ENCODE peak calls at places on chromosomes 12 and 14, in five cellular contexts. One of them, this sample, is unnamed.

GRCh38 chr14:23438130-23438893 is 2.9 kb upstream of the MYH7 start:
- DNase-seq in CD4-positive, alpha-beta memory T cell: no peak
- DNase-seq in naive thymus-derived CD4-positive, alpha-beta T cell: no peak
- DNase-seq in transverse colon: no peak
- DNase-seq in A549: no peak
- DNase-seq in this sample: no peak

GRCh38 chr14:49975799-49976198 is 82.9 kb downstream of the ARF6 start:
- DNase-seq in A549: peak; percentile 60
- DNase-seq in naive thymus-derived CD4-positive, alpha-beta T cell: no peak
- DNase-seq in transverse colon: peak; percentile 68
- DNase-seq in CD4-positive, alpha-beta memory T cell: no peak
- DNase-seq in this sample: no peak

GRCh38 chr12:75908961-75909699 is 122.4 kb downstream of the PHLDA1 start:
- DNase-seq in transverse colon: peak; percentile 37
- DNase-seq in A549: peak; percentile 71
- DNase-seq in naive thymus-derived CD4-positive, alpha-beta T cell: no peak
- DNase-seq in CD4-positive, alpha-beta memory T cell: no peak
- DNase-seq in this sample: no peak

GRCh38 chr14:49934638-49935037 is 41.8 kb downstream of the ARF6 start:
- DNase-seq in CD4-positive, alpha-beta memory T cell: no peak
- DNase-seq in transverse colon: no peak
- DNase-seq in naive thymus-derived CD4-positive, alpha-beta T cell: no peak
- DNase-seq in A549: no peak
- DNase-seq in this sample: no peak

GRCh38 chr12:9925746-9926393 is 6.3 kb downstream of the CLEC2A start:
- DNase-seq in CD4-positive, alpha-beta memory T cell: peak; percentile 50
- DNase-seq in transverse colon: no peak
- DNase-seq in A549: peak; percentile 50
- DNase-seq in naive thymus-derived CD4-positive, alpha-beta T cell: peak; percentile 51
- DNase-seq in this sample: no peak

GRCh38 chr12:27844427-27845090 is 64.5 kb upstream of the MANSC4 start:
- DNase-seq in CD4-positive, alpha-beta memory T cell: no peak
- DNase-seq in transverse colon: no peak
- DNase-seq in A549: no peak
- DNase-seq in naive thymus-derived CD4-positive, alpha-beta T cell: no peak
- DNase-seq in this sample: no peak

GRCh38 chr12:20646239-20646827 is 48.8 kb upstream of the SLCO1C1 start:
- DNase-seq in CD4-positive, alpha-beta memory T cell: no peak
- DNase-seq in A549: peak; percentile 70
- DNase-seq in naive thymus-derived CD4-positive, alpha-beta T cell: no peak
- DNase-seq in transverse colon: no peak
- DNase-seq in this sample: no peak

GRCh38 chr14:101731187-101732080 is 30.1 kb upstream of the PPP2R5C start:
- DNase-seq in naive thymus-derived CD4-positive, alpha-beta T cell: peak; percentile 68
- DNase-seq in A549: peak; percentile 86
- DNase-seq in transverse colon: peak; percentile 92
- DNase-seq in CD4-positive, alpha-beta memory T cell: peak; percentile 88
- DNase-seq in this sample: peak; percentile 35

GRCh38 chr14:73236157-73236556 is 1.1 kb upstream of the PAPLN start:
- DNase-seq in transverse colon: no peak
- DNase-seq in naive thymus-derived CD4-positive, alpha-beta T cell: no peak
- DNase-seq in A549: no peak
- DNase-seq in CD4-positive, alpha-beta memory T cell: no peak
- DNase-seq in this sample: no peak

GRCh38 chr12:11814362-11814761 is 164.9 kb downstream of the ETV6 start:
- DNase-seq in naive thymus-derived CD4-positive, alpha-beta T cell: no peak
- DNase-seq in A549: no peak
- DNase-seq in CD4-positive, alpha-beta memory T cell: no peak
- DNase-seq in transverse colon: no peak
- DNase-seq in this sample: no peak

GRCh38 chr14:72432748-72433147 is 461.2 kb downstream of the DPF3 start:
- DNase-seq in CD4-positive, alpha-beta memory T cell: no peak
- DNase-seq in naive thymus-derived CD4-positive, alpha-beta T cell: no peak
- DNase-seq in A549: no peak
- DNase-seq in transverse colon: no peak
- DNase-seq in this sample: no peak

GRCh38 chr12:43109626-43110345 is 442.2 kb downstream of the ADAMTS20 start:
- DNase-seq in CD4-positive, alpha-beta memory T cell: no peak
- DNase-seq in transverse colon: no peak
- DNase-seq in A549: no peak
- DNase-seq in naive thymus-derived CD4-positive, alpha-beta T cell: no peak
- DNase-seq in this sample: no peak

GRCh38 chr14:102088012-102088792 is 1.4 kb upstream of the HSP90AA1 start:
- DNase-seq in A549: no peak
- DNase-seq in transverse colon: peak; percentile 56
- DNase-seq in naive thymus-derived CD4-positive, alpha-beta T cell: peak; percentile 34
- DNase-seq in CD4-positive, alpha-beta memory T cell: peak; percentile 41
- DNase-seq in this sample: no peak

GRCh38 chr14:41782488-41782887 is 175.8 kb downstream of the LRFN5 start:
- DNase-seq in transverse colon: no peak
- DNase-seq in naive thymus-derived CD4-positive, alpha-beta T cell: no peak
- DNase-seq in CD4-positive, alpha-beta memory T cell: no peak
- DNase-seq in A549: no peak
- DNase-seq in this sample: no peak

GRCh38 chr12:112537710-112538396 is 119.1 kb downstream of the PTPN11 start:
- DNase-seq in CD4-positive, alpha-beta memory T cell: no peak
- DNase-seq in A549: peak; percentile 23
- DNase-seq in transverse colon: no peak
- DNase-seq in naive thymus-derived CD4-positive, alpha-beta T cell: no peak
- DNase-seq in this sample: no peak

GRCh38 chr12:42086021-42086420 is 58.7 kb downstream of the GXYLT1 start:
- DNase-seq in transverse colon: no peak
- DNase-seq in A549: no peak
- DNase-seq in CD4-positive, alpha-beta memory T cell: no peak
- DNase-seq in naive thymus-derived CD4-positive, alpha-beta T cell: no peak
- DNase-seq in this sample: no peak

GRCh38 chr14:94540031-94540794 is 21.0 kb upstream of the SERPINA4 start:
- DNase-seq in A549: peak; percentile 27
- DNase-seq in CD4-positive, alpha-beta memory T cell: no peak
- DNase-seq in naive thymus-derived CD4-positive, alpha-beta T cell: no peak
- DNase-seq in transverse colon: no peak
- DNase-seq in this sample: no peak

GRCh38 chr14:95255487-95255886 is 64.2 kb downstream of the CLMN start:
- DNase-seq in naive thymus-derived CD4-positive, alpha-beta T cell: no peak
- DNase-seq in A549: peak; percentile 83
- DNase-seq in CD4-positive, alpha-beta memory T cell: no peak
- DNase-seq in transverse colon: peak; percentile 91
- DNase-seq in this sample: no peak

GRCh38 chr14:85317491-85318021 is 212.4 kb upstream of the FLRT2 start:
- DNase-seq in CD4-positive, alpha-beta memory T cell: no peak
- DNase-seq in A549: no peak
- DNase-seq in transverse colon: no peak
- DNase-seq in naive thymus-derived CD4-positive, alpha-beta T cell: no peak
- DNase-seq in this sample: no peak

GRCh38 chr12:49947593-49948226 is 2.8 kb upstream of the AQP2 start:
- DNase-seq in CD4-positive, alpha-beta memory T cell: no peak
- DNase-seq in transverse colon: no peak
- DNase-seq in naive thymus-derived CD4-positive, alpha-beta T cell: no peak
- DNase-seq in A549: no peak
- DNase-seq in this sample: no peak

GRCh38 chr12:48890657-48891418 is 25.2 kb upstream of the RND1 start:
- DNase-seq in naive thymus-derived CD4-positive, alpha-beta T cell: peak; percentile 73
- DNase-seq in A549: peak; percentile 80
- DNase-seq in CD4-positive, alpha-beta memory T cell: peak; percentile 64
- DNase-seq in transverse colon: peak; percentile 82
- DNase-seq in this sample: peak; percentile 76

GRCh38 chr14:91413547-91414474 is 3.8 kb downstream of the CCDC88C start:
- DNase-seq in A549: no peak
- DNase-seq in naive thymus-derived CD4-positive, alpha-beta T cell: no peak
- DNase-seq in CD4-positive, alpha-beta memory T cell: peak; percentile 50
- DNase-seq in transverse colon: peak; percentile 80
- DNase-seq in this sample: peak; percentile 48

GRCh38 chr12:124742111-124742510 is 121.6 kb downstream of the SCARB1 start:
- DNase-seq in naive thymus-derived CD4-positive, alpha-beta T cell: no peak
- DNase-seq in transverse colon: no peak
- DNase-seq in A549: no peak
- DNase-seq in CD4-positive, alpha-beta memory T cell: no peak
- DNase-seq in this sample: no peak

GRCh38 chr12:124742702-124743101 is 121.0 kb downstream of the SCARB1 start:
- DNase-seq in naive thymus-derived CD4-positive, alpha-beta T cell: no peak
- DNase-seq in A549: no peak
- DNase-seq in CD4-positive, alpha-beta memory T cell: no peak
- DNase-seq in transverse colon: no peak
- DNase-seq in this sample: no peak

GRCh38 chr12:124739953-124740561 is 123.6 kb downstream of the SCARB1 start:
- DNase-seq in transverse colon: no peak
- DNase-seq in A549: peak; percentile 48
- DNase-seq in CD4-positive, alpha-beta memory T cell: no peak
- DNase-seq in naive thymus-derived CD4-positive, alpha-beta T cell: no peak
- DNase-seq in this sample: no peak

GRCh38 chr12:124740691-124741137 is 123.0 kb downstream of the SCARB1 start:
- DNase-seq in transverse colon: peak; percentile 50
- DNase-seq in naive thymus-derived CD4-positive, alpha-beta T cell: no peak
- DNase-seq in CD4-positive, alpha-beta memory T cell: no peak
- DNase-seq in A549: peak; percentile 55
- DNase-seq in this sample: peak; percentile 33

GRCh38 chr12:124741211-124741610 is 122.5 kb downstream of the SCARB1 start:
- DNase-seq in CD4-positive, alpha-beta memory T cell: no peak
- DNase-seq in naive thymus-derived CD4-positive, alpha-beta T cell: no peak
- DNase-seq in transverse colon: no peak
- DNase-seq in A549: no peak
- DNase-seq in this sample: no peak
- H3K27ac ChIP-seq in CD4-positive, alpha-beta memory T cell: no peak overlapping the region
- H3K27ac ChIP-seq in naive thymus-derived CD4-positive, alpha-beta T cell: no peak overlapping the region
- H3K27ac ChIP-seq in transverse colon: peak overlapping the region; percentile 79
- H3K27ac ChIP-seq in A549: peak overlapping the region; percentile 31
- H3K27ac ChIP-seq in this sample: peak overlapping the region; percentile 2

GRCh38 chr12:54415223-54415929 is 3.7 kb downstream of the ITGA5 start:
- DNase-seq in naive thymus-derived CD4-positive, alpha-beta T cell: no peak
- DNase-seq in transverse colon: no peak
- DNase-seq in CD4-positive, alpha-beta memory T cell: no peak
- DNase-seq in A549: no peak
- DNase-seq in this sample: no peak
- H3K27ac ChIP-seq in naive thymus-derived CD4-positive, alpha-beta T cell: peak overlapping the region; percentile 96
- H3K27ac ChIP-seq in transverse colon: peak overlapping the region; percentile 85
- H3K27ac ChIP-seq in CD4-positive, alpha-beta memory T cell: peak overlapping the region; percentile 91
- H3K27ac ChIP-seq in A549: no peak overlapping the region
- H3K27ac ChIP-seq in this sample: no peak overlapping the region

GRCh38 chr12:115835445-115835844 is 442.0 kb downstream of the MED13L start:
- DNase-seq in A549: no peak
- DNase-seq in transverse colon: no peak
- DNase-seq in CD4-positive, alpha-beta memory T cell: no peak
- DNase-seq in naive thymus-derived CD4-positive, alpha-beta T cell: no peak
- DNase-seq in this sample: no peak

GRCh38 chr12:115840159-115840558 is 437.3 kb downstream of the MED13L start:
- DNase-seq in A549: peak; percentile 94
- DNase-seq in CD4-positive, alpha-beta memory T cell: no peak
- DNase-seq in naive thymus-derived CD4-positive, alpha-beta T cell: no peak
- DNase-seq in transverse colon: no peak
- DNase-seq in this sample: no peak

GRCh38 chr12:115838952-115839351 is 438.5 kb downstream of the MED13L start:
- DNase-seq in CD4-positive, alpha-beta memory T cell: no peak
- DNase-seq in transverse colon: no peak
- DNase-seq in naive thymus-derived CD4-positive, alpha-beta T cell: no peak
- DNase-seq in A549: no peak
- DNase-seq in this sample: no peak

GRCh38 chr12:115833704-115834103 is 443.8 kb downstream of the MED13L start:
- DNase-seq in CD4-positive, alpha-beta memory T cell: no peak
- DNase-seq in naive thymus-derived CD4-positive, alpha-beta T cell: no peak
- DNase-seq in A549: no peak
- DNase-seq in transverse colon: no peak
- DNase-seq in this sample: no peak

DNA sequence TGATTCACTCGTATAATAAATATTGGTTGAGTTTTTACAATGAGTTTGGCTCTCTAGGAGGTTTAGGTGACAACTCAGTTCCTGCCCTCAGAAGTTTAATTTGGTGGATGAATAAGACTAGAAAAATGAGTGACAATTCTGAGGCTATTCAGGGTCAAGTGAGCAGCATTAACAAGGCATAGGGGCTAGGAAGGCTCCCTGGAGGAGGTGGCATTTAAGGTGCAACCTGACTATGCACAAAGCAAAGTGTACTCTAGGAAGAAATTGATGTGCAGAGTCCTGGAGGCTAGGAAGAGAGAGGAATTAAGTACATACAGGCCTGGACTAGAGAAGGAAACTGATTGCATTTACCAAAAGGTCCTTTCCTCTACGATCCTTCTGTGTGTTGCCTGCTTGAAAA is 440.3 kb downstream of the MED13L start:
- DNase-seq in naive thymus-derived CD4-positive, alpha-beta T cell: no peak
- DNase-seq in A549: no peak
- DNase-seq in transverse colon: no peak
- DNase-seq in CD4-positive, alpha-beta memory T cell: no peak
- DNase-seq in this sample: no peak
- H3K27ac ChIP-seq in naive thymus-derived CD4-positive, alpha-beta T cell: no peak overlapping the region
- H3K27ac ChIP-seq in A549: peak overlapping the region; percentile 92
- H3K27ac ChIP-seq in transverse colon: no peak overlapping the region
- H3K27ac ChIP-seq in CD4-positive, alpha-beta memory T cell: no peak overlapping the region
- H3K27ac ChIP-seq in this sample: no peak overlapping the region

GRCh38 chr12:128021561-128021960 is 245.4 kb upstream of the TMEM132C start:
- DNase-seq in A549: no peak
- DNase-seq in transverse colon: no peak
- DNase-seq in naive thymus-derived CD4-positive, alpha-beta T cell: no peak
- DNase-seq in CD4-positive, alpha-beta memory T cell: no peak
- DNase-seq in this sample: no peak
- H3K27ac ChIP-seq in A549: no peak overlapping the region
- H3K27ac ChIP-seq in transverse colon: no peak overlapping the region
- H3K27ac ChIP-seq in naive thymus-derived CD4-positive, alpha-beta T cell: no peak overlapping the region
- H3K27ac ChIP-seq in CD4-positive, alpha-beta memory T cell: no peak overlapping the region
- H3K27ac ChIP-seq in this sample: no peak overlapping the region

GRCh38 chr12:51672334-51672733 is 81.3 kb downstream of the SCN8A start:
- DNase-seq in naive thymus-derived CD4-positive, alpha-beta T cell: no peak
- DNase-seq in transverse colon: no peak
- DNase-seq in A549: no peak
- DNase-seq in CD4-positive, alpha-beta memory T cell: no peak
- DNase-seq in this sample: no peak
- H3K27ac ChIP-seq in naive thymus-derived CD4-positive, alpha-beta T cell: no peak overlapping the region
- H3K27ac ChIP-seq in transverse colon: no peak overlapping the region
- H3K27ac ChIP-seq in A549: no peak overlapping the region
- H3K27ac ChIP-seq in CD4-positive, alpha-beta memory T cell: no peak overlapping the region
- H3K27ac ChIP-seq in this sample: no peak overlapping the region

GRCh38 chr14:99190696-99191662 is 81.0 kb downstream of the BCL11B start:
- DNase-seq in CD4-positive, alpha-beta memory T cell: peak; percentile 51
- DNase-seq in transverse colon: no peak
- DNase-seq in naive thymus-derived CD4-positive, alpha-beta T cell: no peak
- DNase-seq in A549: no peak
- DNase-seq in this sample: no peak

GRCh38 chr14:99192823-99193222 is 79.2 kb downstream of the BCL11B start:
- DNase-seq in CD4-positive, alpha-beta memory T cell: peak; percentile 47
- DNase-seq in A549: no peak
- DNase-seq in transverse colon: no peak
- DNase-seq in naive thymus-derived CD4-positive, alpha-beta T cell: no peak
- DNase-seq in this sample: no peak

GRCh38 chr14:99189201-99189801 is 82.7 kb downstream of the BCL11B start:
- DNase-seq in transverse colon: no peak
- DNase-seq in naive thymus-derived CD4-positive, alpha-beta T cell: peak; percentile 65
- DNase-seq in A549: no peak
- DNase-seq in CD4-positive, alpha-beta memory T cell: peak; percentile 57
- DNase-seq in this sample: no peak

GRCh38 chr14:99194136-99194535 is 77.9 kb downstream of the BCL11B start:
- DNase-seq in transverse colon: no peak
- DNase-seq in A549: no peak
- DNase-seq in CD4-positive, alpha-beta memory T cell: no peak
- DNase-seq in naive thymus-derived CD4-positive, alpha-beta T cell: no peak
- DNase-seq in this sample: no peak

GRCh38 chr14:99191663-99192621 is 80.1 kb downstream of the BCL11B start:
- DNase-seq in transverse colon: peak; percentile 52
- DNase-seq in CD4-positive, alpha-beta memory T cell: peak; percentile 79
- DNase-seq in A549: no peak
- DNase-seq in naive thymus-derived CD4-positive, alpha-beta T cell: peak; percentile 67
- DNase-seq in this sample: no peak
- H3K27ac ChIP-seq in transverse colon: peak overlapping the region; percentile 49
- H3K27ac ChIP-seq in CD4-positive, alpha-beta memory T cell: peak overlapping the region; percentile 81
- H3K27ac ChIP-seq in A549: no peak overlapping the region
- H3K27ac ChIP-seq in naive thymus-derived CD4-positive, alpha-beta T cell: peak overlapping the region; percentile 85
- H3K27ac ChIP-seq in this sample: peak overlapping the region; percentile 70